ENCODE peak calls at places on chromosomes 16 and 17, in five cellular contexts. K is cardiac fibroblast; Z is Ammon's horn; Q is stimulated activated CD4-positive, alpha-beta T cell treated with anti-CD3 and anti-CD28 coated beads, TNF-alpha, amount 100 ng/mL, for 48 hours; D is non-pigmented ciliary epithelial cell. R is an unnamed sample.

GRCh38 chr16:6642271-6642670 is 690.4 kb upstream of the RBFOX1 start:
- DNase-seq in K (no peak), Z (no peak), Q (no peak), D (no peak), R (no peak)

GRCh38 chr16:69522041-69522578 is 43.7 kb upstream of the NFAT5 start:
- DNase-seq in K (no peak), Z (no peak), Q (no peak), D (no peak), R (no peak)

GRCh38 chr17:17789828-17790672 is 46.7 kb downstream of the SREBF1 start:
- DNase-seq in K (no peak), Z (no peak), Q (no peak), D (no peak), R (no peak)

GRCh38 chr16:58236231-58236690 is 38.4 kb upstream of the CSNK2A2 start:
- DNase-seq in K (peak; percentile 62), Z (peak; percentile 83), Q (peak; percentile 27), D (no peak), R (peak; percentile 77)

GRCh38 chr17:10233157-10233556 is 34.8 kb upstream of the GAS7 start:
- DNase-seq in K (no peak), Z (no peak), Q (no peak), D (no peak), R (no peak)

GRCh38 chr16:85639529-85640253 is 26.6 kb downstream of the GSE1 start:
- DNase-seq in K (no peak), Z (peak; percentile 68), Q (no peak), D (no peak), R (peak; percentile 34)

GRCh38 chr17:1447061-1447460 is 9.0 kb downstream of the CRK start:
- DNase-seq in K (peak; percentile 39), Z (no peak), Q (no peak), D (no peak), R (no peak)

GRCh38 chr16:88372522-88372921 is 10.2 kb upstream of the ZNF469 start:
- DNase-seq in K (no peak), Z (no peak), Q (no peak), D (no peak), R (no peak)

GRCh38 chr16:10961231-10961630 is 16.9 kb downstream of the CLEC16A start:
- DNase-seq in K (peak; percentile 70), Z (no peak), Q (no peak), D (peak; percentile 89), R (no peak)

GRCh38 chr17:13480877-13481276 is 120.9 kb downstream of the HS3ST3A1 start:
- DNase-seq in K (no peak), Z (no peak), Q (no peak), D (no peak), R (no peak)

GRCh38 chr16:851871-852270 is 51.3 kb upstream of the GNG13 start:
- DNase-seq in K (no peak), Z (no peak), Q (no peak), D (no peak), R (no peak)

GRCh38 chr17:54944796-54945195 is 23.7 kb downstream of the COX11 start:
- DNase-seq in K (peak; percentile 17), Z (no peak), Q (no peak), D (no peak), R (no peak)

GRCh38 chr17:82297280-82297803 is 20.1 kb downstream of the CD7 start:
- DNase-seq in K (peak; percentile 88), Z (no peak), Q (peak; percentile 79), D (peak; percentile 81), R (no peak)

GRCh38 chr17:15382866-15383265 is 41.5 kb upstream of the TEKT3 start:
- DNase-seq in K (no peak), Z (no peak), Q (no peak), D (no peak), R (no peak)

GRCh38 chr16:49748322-49748721 is 107.6 kb downstream of the ZNF423 start:
- DNase-seq in K (peak; percentile 64), Z (no peak), Q (peak; percentile 11), D (no peak), R (no peak)

GRCh38 chr16:23403547-23403946 is 49.4 kb downstream of the COG7 start:
- DNase-seq in K (no peak), Z (no peak), Q (no peak), D (no peak), R (no peak)

GRCh38 chr17:42192189-42193126 is 1.8 kb downstream of the GHDC start:
- DNase-seq in K (no peak), Z (no peak), Q (no peak), D (no peak), R (no peak)

GRCh38 chr16:31876955-31877828 is 3.6 kb downstream of the ZNF267 start:
- DNase-seq in K (peak; percentile 75), Z (no peak), Q (no peak), D (peak; percentile 78), R (no peak)

GRCh38 chr17:10127819-10128375 is 70.5 kb downstream of the GAS7 start:
- DNase-seq in K (peak; percentile 99), Z (peak; percentile 54), Q (no peak), D (peak; percentile 89), R (peak; percentile 46)

GRCh38 chr16:10740000-10740844 is 3.4 kb upstream of the NUBP1 start:
- DNase-seq in K (no peak), Z (no peak), Q (no peak), D (no peak), R (no peak)

GRCh38 chr17:70808596-70808995 is 639.3 kb downstream of the KCNJ2 start:
- DNase-seq in K (no peak), Z (no peak), Q (no peak), D (no peak), R (no peak)

GRCh38 chr17:10050597-10051101 is 145.6 kb upstream of the RCVRN start:
- DNase-seq in K (peak; percentile 51), Z (no peak), Q (no peak), D (no peak), R (no peak)

GRCh38 chr16:66250686-66251405 is 115.6 kb upstream of the CDH5 start:
- DNase-seq in K (peak; percentile 98), Z (peak; percentile 86), Q (no peak), D (no peak), R (peak; percentile 83)

GRCh38 chr17:1658100-1658499 is 8.4 kb upstream of the RILP start:
- DNase-seq in K (no peak), Z (no peak), Q (no peak), D (no peak), R (no peak)